ENCODE peak calls at places on chromosomes 5 and 9, in six cellular contexts. B, Q, G, Y, T and Z are unnamed samples.

GRCh38 chr9:134546231-134546731 is 95.3 kb upstream of the COL5A1 start:
- DNase-seq in B (no peak), Q (peak), G (peak), Y (peak), T (no peak), Z (peak)

GRCh38 chr5:66757219-66757833 is 161.1 kb downstream of the MAST4 start:
- DNase-seq in B (no peak), Q (peak), G (peak), Y (peak), T (peak), Z (peak)

GRCh38 chr5:172076783-172077244 is 70.4 kb upstream of the FBXW11 start:
- DNase-seq in B (no peak), Q (peak), G (peak), Y (peak), T (no peak), Z (no peak)

GRCh38 chr9:34253460-34253837 is 74.6 kb downstream of the UBAP1 start:
- DNase-seq in B (no peak), Q (peak), G (peak), Y (peak), T (peak), Z (peak)

GRCh38 chr5:32436553-32437262 is 7.8 kb downstream of the ZFR start:
- DNase-seq in B (no peak), Q (no peak), G (no peak), Y (no peak), T (no peak), Z (no peak)

GRCh38 chr9:133449760-133450159 is 10.0 kb upstream of the CACFD1 start:
- DNase-seq in B (no peak), Q (no peak), G (no peak), Y (no peak), T (peak), Z (no peak)

GRCh38 chr9:86407022-86407421 is 52.8 kb upstream of the TUT7 start:
- DNase-seq in B (no peak), Q (peak), G (peak), Y (peak), T (peak), Z (peak)

GRCh38 chr5:172452398-172453205 is 1.7 kb downstream of the SH3PXD2B start:
- DNase-seq in B (no peak), Q (peak), G (peak), Y (peak), T (peak), Z (peak)

GRCh38 chr9:137672907-137673791 is 54.3 kb downstream of the EHMT1 start:
- DNase-seq in B (peak), Q (peak), G (peak), Y (peak), T (peak), Z (peak)

GRCh38 chr9:134570726-134571325 is 70.8 kb upstream of the COL5A1 start:
- DNase-seq in B (no peak), Q (no peak), G (no peak), Y (no peak), T (no peak), Z (no peak)

GRCh38 chr5:129963359-129963758 is 59.1 kb downstream of the CHSY3 start:
- DNase-seq in B (no peak), Q (peak), G (peak), Y (peak), T (peak), Z (peak)

GRCh38 chr5:144428326-144428725 is 257.7 kb downstream of the KCTD16 start:
- DNase-seq in B (no peak), Q (no peak), G (no peak), Y (no peak), T (no peak), Z (no peak)

GRCh38 chr9:34988218-34989055 is 1.1 kb upstream of the DNAJB5 start:
- DNase-seq in B (peak), Q (peak), G (no peak), Y (no peak), T (no peak), Z (no peak)

GRCh38 chr5:115831163-115831768 is 10.1 kb downstream of the ATG12 start:
- DNase-seq in B (peak), Q (peak), G (peak), Y (peak), T (peak), Z (peak)

GRCh38 chr9:29701536-29701935 is 2128.3 kb upstream of the C9orf72 start:
- DNase-seq in B (no peak), Q (peak), G (no peak), Y (no peak), T (no peak), Z (peak)

GRCh38 chr9:37255944-37256862 is 135.8 kb downstream of the ZCCHC7 start:
- DNase-seq in B (no peak), Q (no peak), G (no peak), Y (no peak), T (no peak), Z (no peak)

GRCh38 chr9:15738011-15738410 is 185.2 kb downstream of the CCDC171 start:
- DNase-seq in B (no peak), Q (no peak), G (peak), Y (no peak), T (no peak), Z (peak)

GRCh38 chr5:94181940-94182339 is 436.5 kb downstream of the KIAA0825 start:
- DNase-seq in B (no peak), Q (no peak), G (no peak), Y (peak), T (no peak), Z (no peak)

GRCh38 chr9:137370865-137371520 is 52.0 kb downstream of the EXD3 start:
- DNase-seq in B (no peak), Q (no peak), G (peak), Y (no peak), T (no peak), Z (no peak)

GRCh38 chr9:36306481-36307306 is 48.4 kb upstream of the GNE start:
- DNase-seq in B (no peak), Q (peak), G (peak), Y (peak), T (peak), Z (peak)

GRCh38 chr9:35236692-35237091 is 74.9 kb downstream of the UNC13B start:
- DNase-seq in B (no peak), Q (no peak), G (peak), Y (no peak), T (no peak), Z (no peak)

GRCh38 chr5:57221049-57221568 is 47.2 kb downstream of the GPBP1 start:
- DNase-seq in B (peak), Q (peak), G (peak), Y (peak), T (peak), Z (peak)

GRCh38 chr9:34317436-34317835 is 11.6 kb downstream of the KIF24 start:
- DNase-seq in B (no peak), Q (no peak), G (no peak), Y (no peak), T (no peak), Z (no peak)

GRCh38 chr5:78361226-78361993 is 993 bp downstream of the SCAMP1 start:
- DNase-seq in B (peak), Q (peak), G (peak), Y (peak), T (peak), Z (peak)

GRCh38 chr5:113150221-113150620 is 173.6 kb downstream of the DCP2 start:
- DNase-seq in B (no peak), Q (peak), G (no peak), Y (no peak), T (no peak), Z (no peak)

GRCh38 chr5:116663081-116663480 is 88.5 kb upstream of the SEMA6A start:
- DNase-seq in B (no peak), Q (no peak), G (no peak), Y (no peak), T (no peak), Z (no peak)

GRCh38 chr9:89974582-89974981 is 369.8 kb downstream of the GADD45G start:
- DNase-seq in B (no peak), Q (no peak), G (no peak), Y (no peak), T (no peak), Z (no peak)

GRCh38 chr9:89975586-89975985 is 370.8 kb downstream of the GADD45G start:
- DNase-seq in B (no peak), Q (no peak), G (no peak), Y (no peak), T (no peak), Z (no peak)

GRCh38 chr9:89975024-89975423 is 370.2 kb downstream of the GADD45G start:
- DNase-seq in B (no peak), Q (no peak), G (no peak), Y (no peak), T (no peak), Z (no peak)

GRCh38 chr9:89982016-89982415 is 377.2 kb downstream of the GADD45G start:
- DNase-seq in B (no peak), Q (no peak), G (no peak), Y (no peak), T (no peak), Z (no peak)

DNA sequence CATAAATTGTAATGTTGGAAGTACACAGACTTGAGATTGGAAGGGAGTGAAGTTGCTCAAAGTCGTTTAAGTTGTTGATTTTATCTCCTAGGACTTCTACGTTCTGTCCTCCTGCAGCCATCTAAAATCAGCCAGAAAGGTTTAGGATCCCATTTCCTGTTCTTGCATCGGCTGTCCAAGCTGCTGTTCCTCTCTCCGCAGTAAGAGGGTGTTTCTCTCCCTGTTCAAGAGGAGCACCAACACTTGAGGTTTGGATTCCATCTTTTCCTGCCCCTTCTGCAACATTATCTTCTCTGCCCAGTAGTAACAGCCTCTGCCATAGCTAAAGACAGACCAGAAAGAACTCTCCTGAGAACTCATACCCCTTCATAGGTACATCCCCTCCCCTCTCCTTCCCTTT is 373.4 kb downstream of the GADD45G start:
- DNase-seq in B (no peak), Q (peak), G (peak), Y (peak), T (no peak), Z (no peak)
- TF ChIP-seq CTCF in B (no peak), Q (peak), G (peak), Y (no peak), T (peak), Z (peak)

GRCh38 chr9:78101247-78101646 is 69.6 kb upstream of the GNAQ start:
- DNase-seq in B (no peak), Q (no peak), G (no peak), Y (no peak), T (no peak), Z (no peak)

GRCh38 chr9:78109075-78109474 is 77.5 kb upstream of the GNAQ start:
- DNase-seq in B (no peak), Q (no peak), G (no peak), Y (no peak), T (no peak), Z (no peak)

DNA sequence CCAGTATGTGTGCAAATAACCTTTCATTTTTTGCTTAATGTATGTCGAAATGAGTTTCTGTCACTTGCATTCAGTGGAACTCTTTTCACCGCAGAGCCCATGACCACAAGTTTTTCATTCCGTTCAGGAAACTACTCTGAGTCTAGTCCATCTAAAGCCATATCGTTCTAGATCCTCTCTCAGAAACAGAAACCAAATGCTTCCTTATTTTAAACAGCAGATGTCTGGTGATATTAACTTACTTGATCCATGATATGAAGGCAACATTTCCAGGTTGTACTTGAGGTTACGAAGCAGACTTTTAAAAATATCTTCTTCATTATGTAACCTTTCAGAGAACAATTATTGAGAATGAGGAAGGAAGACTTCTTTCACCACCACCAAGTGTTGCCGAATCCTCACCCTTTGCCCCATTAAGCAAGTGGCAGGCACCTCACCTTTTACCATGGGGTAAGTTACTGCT is 72.4 kb upstream of the GNAQ start:
- DNase-seq in B (no peak), Q (no peak), G (no peak), Y (no peak), T (no peak), Z (no peak)
- H3K4me3 ChIP-seq in B (no peak), Q (no peak), G (no peak), Y (no peak), T (no peak), Z (no peak)

DNA sequence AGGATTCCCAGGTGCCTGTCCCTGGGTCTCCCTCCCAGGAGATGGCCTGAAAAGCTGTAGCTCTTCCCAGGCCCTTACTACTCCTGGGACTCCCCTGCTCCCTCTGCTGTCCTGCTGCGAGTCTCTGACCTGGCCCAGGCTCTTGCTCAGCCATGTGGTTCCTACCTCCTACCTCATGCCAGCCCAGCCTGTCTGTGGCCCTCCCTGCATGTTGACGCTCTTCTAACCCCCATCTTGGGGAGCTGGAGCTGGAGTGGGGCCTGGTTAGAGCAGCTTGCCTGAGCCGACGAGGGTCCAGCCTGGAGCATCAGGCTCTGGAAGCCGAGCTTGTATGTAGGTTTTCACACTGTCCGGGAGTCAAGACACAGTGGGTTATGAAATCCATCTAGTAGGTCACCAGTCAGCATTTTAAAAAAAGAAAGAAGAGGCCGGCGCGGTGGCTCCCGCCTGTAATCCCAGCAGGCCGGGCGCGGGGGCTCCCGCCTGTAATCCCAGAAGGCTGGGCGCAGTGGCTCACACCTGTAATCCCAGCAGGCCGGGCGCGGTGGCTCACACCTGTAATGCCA is 244.4 kb downstream of the FANCC start:
- DNase-seq in B (no peak), Q (peak), G (no peak), Y (no peak), T (no peak), Z (peak)
- TF ChIP-seq CTCF in B (peak), Q (peak), G (peak), Y (peak), T (peak), Z (peak)

GRCh38 chr9:122216798-122217418 is 11.8 kb downstream of the LHX6 start:
- DNase-seq in B (no peak), Q (no peak), G (no peak), Y (no peak), T (no peak), Z (no peak)
- H3K4me3 ChIP-seq in B (no peak), Q (no peak), G (no peak), Y (no peak), T (no peak), Z (no peak)

DNA sequence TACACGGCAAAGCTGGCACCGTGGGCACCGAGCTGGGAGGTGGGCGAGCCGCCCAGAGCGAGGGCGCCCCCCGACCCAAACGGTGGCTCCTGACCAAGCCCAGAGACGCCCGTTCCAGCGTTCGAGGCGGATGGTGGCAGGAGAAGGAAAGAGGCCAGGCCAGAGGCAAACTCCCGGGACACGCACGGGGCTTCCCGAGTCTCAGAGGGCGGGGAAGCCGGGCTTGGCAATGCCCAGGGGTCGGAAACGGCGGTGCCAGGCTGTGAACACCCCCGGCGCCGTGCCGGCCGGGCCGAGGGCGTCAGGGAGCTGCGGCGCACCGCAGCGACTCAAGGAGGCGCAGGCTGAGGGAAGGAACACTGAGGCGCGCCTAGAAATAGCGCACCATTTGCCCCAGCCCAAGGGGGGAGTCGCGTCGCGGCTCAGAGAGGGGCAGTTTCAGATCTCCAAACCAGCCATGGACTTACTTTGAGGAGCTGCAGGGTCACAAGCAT is 397 bp downstream of the SPRY4 start:
- DNase-seq in B (peak), Q (no peak), G (no peak), Y (no peak), T (no peak), Z (no peak)
- TF ChIP-seq CTCF in B (peak), Q (peak), G (peak), Y (peak), T (peak), Z (peak)

GRCh38 chr5:141672856-141673813 is 8.9 kb downstream of the ARAP3 start:
- DNase-seq in B (no peak), Q (no peak), G (no peak), Y (no peak), T (no peak), Z (peak)
- H3K4me3 ChIP-seq in B (no peak), Q (no peak), G (no peak), Y (no peak), T (no peak), Z (no peak)

DNA sequence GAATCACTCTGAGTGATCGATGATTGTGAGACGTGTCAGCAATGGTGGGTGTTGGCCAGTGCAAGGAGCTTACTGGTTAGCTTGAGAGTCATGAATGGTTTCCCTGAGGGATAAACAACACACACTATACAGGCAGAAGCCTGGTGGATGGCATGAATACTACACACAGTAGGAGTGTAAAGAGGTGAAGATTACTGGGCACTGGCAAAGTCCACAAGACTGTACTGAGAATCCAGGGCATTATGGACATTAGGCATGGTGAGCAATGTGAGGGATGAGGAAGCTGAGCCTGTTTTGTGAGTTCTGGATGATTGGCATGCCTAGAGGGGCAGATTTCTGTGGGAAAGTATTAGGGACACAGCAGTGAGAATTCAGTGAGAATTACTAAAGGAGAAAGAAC is 71.3 kb downstream of the KDM4C start:
- DNase-seq in B (no peak), Q (no peak), G (no peak), Y (peak), T (peak), Z (peak)
- TF ChIP-seq CTCF in B (no peak), Q (peak), G (no peak), Y (peak), T (no peak), Z (no peak)

GRCh38 chr5:156329197-156329611 is 2.2 kb downstream of the SGCD start:
- DNase-seq in B (no peak), Q (no peak), G (no peak), Y (no peak), T (no peak), Z (no peak)

GRCh38 chr5:156327306-156327705 is 342 bp downstream of the SGCD start:
- DNase-seq in B (no peak), Q (peak), G (no peak), Y (no peak), T (no peak), Z (peak)

GRCh38 chr5:156326718-156327259 is at the start of gene SGCD:
- DNase-seq in B (no peak), Q (peak), G (peak), Y (peak), T (no peak), Z (peak)

GRCh38 chr5:156328766-156329165 is 1.8 kb downstream of the SGCD start:
- DNase-seq in B (no peak), Q (no peak), G (no peak), Y (no peak), T (no peak), Z (no peak)

GRCh38 chr5:156328176-156328575 is 1.2 kb downstream of the SGCD start:
- DNase-seq in B (no peak), Q (no peak), G (no peak), Y (peak), T (no peak), Z (no peak)
- H3K4me3 ChIP-seq in B (no peak), Q (no peak), G (no peak), Y (peak), T (no peak), Z (no peak)

DNA sequence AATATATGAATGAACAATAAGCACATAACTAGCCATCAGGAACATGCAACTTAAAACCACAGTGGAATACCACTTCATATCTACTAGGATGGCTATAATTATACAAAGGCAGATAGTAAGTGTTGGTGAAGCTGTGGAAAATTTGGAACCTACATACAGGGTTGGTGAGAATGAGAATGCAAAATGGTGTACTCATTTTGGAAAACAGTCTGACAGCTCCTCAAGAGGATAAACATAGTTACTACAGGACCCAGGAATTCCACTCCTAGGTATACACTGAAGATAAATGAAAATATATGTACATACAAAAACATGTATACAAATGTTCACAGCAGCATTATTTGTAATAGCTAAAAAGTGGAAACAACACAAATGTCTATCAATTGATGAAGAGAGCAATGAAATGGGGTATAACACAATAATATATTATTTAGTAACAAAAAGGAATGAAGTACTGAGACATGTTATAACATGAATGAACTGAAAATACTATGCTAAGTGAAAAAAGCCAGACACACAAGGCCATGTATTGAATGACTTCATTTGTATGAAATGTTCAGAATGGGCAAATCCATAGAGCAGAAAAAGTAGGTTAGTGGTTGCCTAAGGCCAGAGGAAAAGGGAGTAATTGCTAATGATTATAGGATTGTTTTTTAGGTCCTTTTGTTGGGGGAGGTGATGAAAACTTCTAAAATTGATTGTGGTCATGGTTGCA is 31.2 kb upstream of the CDK5RAP2 start:
- DNase-seq in B (peak), Q (no peak), G (no peak), Y (no peak), T (peak), Z (peak)
- TF ChIP-seq CTCF in B (peak), Q (peak), G (peak), Y (peak), T (peak), Z (peak)